ENCODE peak calls at places on chromosomes 13 and 19, in five cellular contexts. F, J, C, I and G are unnamed samples.

GRCh38 chr13:69458013-69458412 is 649.6 kb upstream of the ATXN8OS start:
- DNase-seq in I (no peak), J (no peak), C (no peak), F (no peak), G (no peak)

GRCh38 chr19:10114651-10115391 is 3.3 kb downstream of the P2RY11 start:
- DNase-seq in F (no peak), I (no peak), C (no peak), J (peak; percentile 75), G (no peak)

GRCh38 chr19:33220115-33220514 is 5.5 kb downstream of the SLC7A10 start:
- DNase-seq in J (peak; percentile 67), I (no peak), F (no peak), C (no peak), G (no peak)

GRCh38 chr19:14072535-14073231 is at the start of gene MISP3:
- DNase-seq in C (no peak), J (peak; percentile 93), I (no peak), F (no peak), G (no peak)

GRCh38 chr13:41546372-41547252 is 89.3 kb downstream of the RGCC start:
- DNase-seq in F (no peak), I (no peak), J (no peak), C (no peak), G (no peak)

GRCh38 chr19:54612428-54612827 is 17.9 kb upstream of the LILRB1 start:
- DNase-seq in C (no peak), I (no peak), J (no peak), F (no peak), G (no peak)

GRCh38 chr19:40629346-40629745 is 28.2 kb downstream of the LTBP4 start:
- DNase-seq in F (no peak), C (no peak), I (no peak), J (peak; percentile 79), G (no peak)

GRCh38 chr13:94886191-94886590 is 173.8 kb upstream of the SOX21 start:
- DNase-seq in J (no peak), I (no peak), F (no peak), C (no peak), G (no peak)

GRCh38 chr13:95099541-95099940 is 201.7 kb downstream of the ABCC4 start:
- DNase-seq in J (no peak), I (no peak), C (no peak), F (no peak), G (no peak)

GRCh38 chr19:29622191-29623070 is 16.3 kb downstream of the POP4 start:
- DNase-seq in F (no peak), I (no peak), C (no peak), J (no peak), G (no peak)

GRCh38 chr19:50432221-50432626 is 468 bp upstream of the MYBPC2 start:
- DNase-seq in F (no peak), I (no peak), J (no peak), C (no peak), G (no peak)

GRCh38 chr13:48142437-48142836 is 47.5 kb upstream of the MED4 start:
- DNase-seq in C (no peak), J (no peak), F (no peak), I (no peak), G (no peak)

GRCh38 chr13:45623516-45624090 is 8.1 kb upstream of the ERICH6B start:
- DNase-seq in F (no peak), J (no peak), I (no peak), C (no peak), G (no peak)

GRCh38 chr13:51797664-51798488 is 6.1 kb downstream of the DHRS12 start:
- DNase-seq in C (peak; percentile 34), J (no peak), I (peak; percentile 53), F (no peak), G (peak; percentile 66)

GRCh38 chr19:55647732-55648656 is at the start of gene CCDC106:
- DNase-seq in C (peak; percentile 32), J (peak; percentile 85), F (peak; percentile 79), I (peak; percentile 72), G (peak; percentile 42)

GRCh38 chr13:54185785-54186184 is 1157.2 kb downstream of the OLFM4 start:
- DNase-seq in C (no peak), I (no peak), F (no peak), J (no peak), G (no peak)

GRCh38 chr13:27137759-27138158 is 33.9 kb downstream of the USP12 start:
- DNase-seq in J (no peak), I (no peak), F (no peak), C (no peak), G (no peak)

GRCh38 chr19:56105090-56105701 is 15.9 kb downstream of the ZNF787 start:
- DNase-seq in F (peak; percentile 51), I (peak; percentile 76), J (peak; percentile 93), C (peak; percentile 24), G (peak; percentile 56)

GRCh38 chr19:39406656-39407393 is at the start of gene ZFP36:
- DNase-seq in F (peak; percentile 74), I (peak; percentile 95), J (peak; percentile 96), C (peak; percentile 88), G (peak; percentile 87)

GRCh38 chr19:56142087-56142787 is 1.1 kb downstream of the ZNF444 start:
- DNase-seq in F (no peak), I (no peak), C (no peak), J (no peak), G (no peak)

GRCh38 chr13:107289540-107289939 is 721.6 kb upstream of the ARGLU1 start:
- DNase-seq in I (no peak), J (no peak), C (no peak), F (no peak), G (no peak)

GRCh38 chr13:93293716-93294115 is 67.1 kb downstream of the GPC6 start:
- DNase-seq in J (no peak), F (no peak), C (no peak), I (no peak), G (no peak)

GRCh38 chr13:35744566-35745203 is 268.2 kb upstream of the MAB21L1 start:
- DNase-seq in C (no peak), J (no peak), I (no peak), F (no peak), G (no peak)

GRCh38 chr13:22926176-22927007 is 254.4 kb upstream of the SGCG start:
- DNase-seq in I (no peak), C (no peak), F (peak; percentile 69), J (peak; percentile 90), G (no peak)

GRCh38 chr13:103395140-103395539 is 328.9 kb upstream of the SLC10A2 start:
- DNase-seq in F (no peak), C (no peak), I (no peak), J (no peak), G (no peak)

GRCh38 chr19:13507053-13507611 is 853 bp upstream of the CACNA1A start:
- DNase-seq in C (no peak), F (no peak), J (no peak), I (no peak), G (no peak)

GRCh38 chr13:98370806-98371553 is 193.9 kb upstream of the RNF113B start:
- DNase-seq in J (no peak), I (no peak), C (no peak), F (peak; percentile 46), G (no peak)

GRCh38 chr19:12937243-12938053 is 961 bp upstream of the CALR start:
- DNase-seq in I (peak; percentile 49), C (no peak), F (no peak), J (no peak), G (no peak)

GRCh38 chr19:18499055-18499775 is 22.7 kb downstream of the ELL start:
- DNase-seq in C (no peak), I (no peak), F (no peak), J (no peak), G (no peak)

GRCh38 chr19:20444202-20444885 is 121.2 kb downstream of the ZNF737 start:
- DNase-seq in F (no peak), C (no peak), I (no peak), J (no peak), G (no peak)

GRCh38 chr19:2732157-2732725 is 7.6 kb downstream of the SLC39A3 start:
- DNase-seq in C (no peak), J (no peak), I (no peak), F (no peak), G (no peak)

GRCh38 chr19:58002384-58003152 is at the start of gene ZNF606:
- DNase-seq in J (peak; percentile 97), I (peak; percentile 81), F (peak; percentile 89), C (peak; percentile 82), G (peak; percentile 87)
- H3K9me3 ChIP-seq in J (no peaks in the 10 kb centered on the region), I (peaks cover 52% of the 10 kb centered on the region), F (peaks cover 50% of the 10 kb centered on the region), C (peaks cover 22% of the 10 kb centered on the region), G (no peaks in the 10 kb centered on the region)

GRCh38 chr13:100644328-100644727 is 30.3 kb downstream of the TMTC4 start:
- DNase-seq in C (no peak), I (no peak), F (no peak), J (no peak), G (no peak)

GRCh38 chr13:100646871-100647270 is 27.7 kb downstream of the TMTC4 start:
- DNase-seq in I (no peak), J (no peak), F (no peak), C (no peak), G (no peak)

GRCh38 chr13:100646030-100646673 is 28.4 kb downstream of the TMTC4 start:
- DNase-seq in I (no peak), C (no peak), F (no peak), J (no peak), G (no peak)

GRCh38 chr13:100648354-100648753 is 26.2 kb downstream of the TMTC4 start:
- DNase-seq in J (no peak), I (no peak), F (no peak), C (no peak), G (no peak)

GRCh38 chr13:100645382-100645781 is 29.2 kb downstream of the TMTC4 start:
- DNase-seq in J (no peak), I (no peak), C (no peak), F (no peak), G (no peak)
- H3K27ac ChIP-seq in J (no peak overlapping the region), I (no peak overlapping the region), C (no peak overlapping the region), F (no peak overlapping the region), G (no peak overlapping the region)

GRCh38 chr13:111589992-111590391 is 269.6 kb downstream of the TEX29 start:
- DNase-seq in C (no peak), J (no peak), F (no peak), I (no peak), G (no peak)

GRCh38 chr13:111589321-111589720 is 268.9 kb downstream of the TEX29 start:
- DNase-seq in J (no peak), C (no peak), F (no peak), I (no peak), G (no peak)

GRCh38 chr13:111587249-111587648 is 266.8 kb downstream of the TEX29 start:
- DNase-seq in J (no peak), F (no peak), C (no peak), I (no peak), G (no peak)

GRCh38 chr13:111594606-111595005 is 274.2 kb downstream of the TEX29 start:
- DNase-seq in J (no peak), I (no peak), F (no peak), C (no peak), G (no peak)

GRCh38 chr13:111590796-111591195 is 270.4 kb downstream of the TEX29 start:
- DNase-seq in C (no peak), J (peak; percentile 77), I (no peak), F (no peak), G (no peak)
- H3K9me3 ChIP-seq in C (no peaks in the 10 kb centered on the region), J (no peaks in the 10 kb centered on the region), I (no peaks in the 10 kb centered on the region), F (peaks cover 4% of the 10 kb centered on the region), G (no peaks in the 10 kb centered on the region)

DNA sequence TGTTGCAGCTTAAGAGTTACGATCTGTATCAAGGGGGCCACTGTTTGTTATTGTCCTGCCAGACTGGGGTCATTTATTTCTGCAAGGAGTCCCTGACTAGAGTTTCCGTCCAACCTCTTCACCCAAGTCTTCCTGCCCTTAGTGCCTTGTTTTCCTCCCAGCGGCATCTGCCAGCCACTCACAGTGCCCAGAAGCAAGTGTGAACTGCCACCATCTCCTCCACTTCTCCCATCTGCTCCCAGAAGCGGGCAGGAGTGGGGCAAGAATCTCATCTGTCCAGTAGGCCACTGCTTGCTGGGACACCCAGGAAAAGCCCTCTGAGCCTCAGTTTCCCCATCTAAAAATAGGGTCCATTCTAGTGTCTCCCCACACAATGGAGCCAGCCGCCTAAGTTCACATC is 4.0 kb downstream of the NOVA2 start:
- DNase-seq in J (no peak), I (no peak), F (no peak), C (no peak), G (no peak)
- H3K27ac ChIP-seq in J (no peak overlapping the region), I (no peak overlapping the region), F (no peak overlapping the region), C (no peak overlapping the region), G (no peak overlapping the region)